ENCODE peak calls at places on chromosome 11, in seven cellular contexts. One of them, this sample, is unnamed.

GRCh38 chr11:102685311-102685710 is 20.3 kb downstream of the MMP27 start:
- DNase-seq in neural progenitor cell: no peak
- DNase-seq in HFF-Myc: no peak
- DNase-seq in fibroblast of lung: peak; percentile 23
- DNase-seq in WTC11: no peak
- DNase-seq in lower lobe of right lung: no peak
- DNase-seq in right lobe of liver: no peak
- DNase-seq in this sample: no peak

GRCh38 chr11:67277231-67277961 is 11.1 kb downstream of the GRK2 start:
- DNase-seq in right lobe of liver: peak; percentile 83
- DNase-seq in lower lobe of right lung: peak; percentile 97
- DNase-seq in WTC11: peak; percentile 83
- DNase-seq in fibroblast of lung: peak; percentile 58
- DNase-seq in HFF-Myc: peak; percentile 52
- DNase-seq in neural progenitor cell: peak; percentile 70
- DNase-seq in this sample: peak; percentile 85

GRCh38 chr11:134488913-134489312 is 76.9 kb upstream of the B3GAT1 start:
- DNase-seq in WTC11: no peak
- DNase-seq in fibroblast of lung: no peak
- DNase-seq in HFF-Myc: no peak
- DNase-seq in lower lobe of right lung: no peak
- DNase-seq in right lobe of liver: no peak
- DNase-seq in neural progenitor cell: no peak
- DNase-seq in this sample: no peak

GRCh38 chr11:1618231-1618630 is 3.7 kb downstream of the KRTAP5-4 start:
- DNase-seq in neural progenitor cell: no peak
- DNase-seq in WTC11: no peak
- DNase-seq in lower lobe of right lung: no peak
- DNase-seq in right lobe of liver: no peak
- DNase-seq in fibroblast of lung: no peak
- DNase-seq in HFF-Myc: no peak
- DNase-seq in this sample: no peak

GRCh38 chr11:66844496-66845142 is 1.4 kb downstream of the RCE1 start:
- DNase-seq in neural progenitor cell: no peak
- DNase-seq in right lobe of liver: peak; percentile 53
- DNase-seq in lower lobe of right lung: peak; percentile 47
- DNase-seq in HFF-Myc: no peak
- DNase-seq in fibroblast of lung: no peak
- DNase-seq in WTC11: no peak
- DNase-seq in this sample: no peak

GRCh38 chr11:67111261-67111660 is 7.8 kb upstream of the KDM2A start:
- DNase-seq in neural progenitor cell: no peak
- DNase-seq in HFF-Myc: no peak
- DNase-seq in right lobe of liver: no peak
- DNase-seq in fibroblast of lung: no peak
- DNase-seq in lower lobe of right lung: no peak
- DNase-seq in WTC11: no peak
- DNase-seq in this sample: no peak

GRCh38 chr11:126561327-126561893 is 205.9 kb downstream of the ST3GAL4 start:
- DNase-seq in HFF-Myc: peak; percentile 42
- DNase-seq in right lobe of liver: no peak
- DNase-seq in fibroblast of lung: peak; percentile 61
- DNase-seq in lower lobe of right lung: no peak
- DNase-seq in neural progenitor cell: peak; percentile 92
- DNase-seq in WTC11: peak; percentile 80
- DNase-seq in this sample: no peak

GRCh38 chr11:74171630-74172465 is 759 bp downstream of the PPME1 start:
- DNase-seq in fibroblast of lung: no peak
- DNase-seq in neural progenitor cell: no peak
- DNase-seq in HFF-Myc: no peak
- DNase-seq in lower lobe of right lung: no peak
- DNase-seq in right lobe of liver: no peak
- DNase-seq in WTC11: no peak
- DNase-seq in this sample: no peak

GRCh38 chr11:66870131-66870530 is 13.3 kb downstream of the LRFN4 start:
- DNase-seq in neural progenitor cell: no peak
- DNase-seq in right lobe of liver: no peak
- DNase-seq in HFF-Myc: no peak
- DNase-seq in fibroblast of lung: no peak
- DNase-seq in WTC11: no peak
- DNase-seq in lower lobe of right lung: no peak
- DNase-seq in this sample: no peak

GRCh38 chr11:14386895-14387480 is 28.0 kb upstream of the RRAS2 start:
- DNase-seq in WTC11: peak; percentile 53
- DNase-seq in fibroblast of lung: peak; percentile 84
- DNase-seq in neural progenitor cell: peak; percentile 91
- DNase-seq in lower lobe of right lung: no peak
- DNase-seq in right lobe of liver: no peak
- DNase-seq in HFF-Myc: peak; percentile 40
- DNase-seq in this sample: no peak

GRCh38 chr11:36149538-36150242 is 139.5 kb downstream of the COMMD9 start:
- DNase-seq in lower lobe of right lung: peak; percentile 43
- DNase-seq in right lobe of liver: no peak
- DNase-seq in WTC11: peak; percentile 34
- DNase-seq in neural progenitor cell: peak; percentile 42
- DNase-seq in HFF-Myc: peak; percentile 99
- DNase-seq in fibroblast of lung: peak; percentile 99
- DNase-seq in this sample: no peak

GRCh38 chr11:45931739-45932138 is 9.3 kb downstream of the LARGE2 start:
- DNase-seq in HFF-Myc: no peak
- DNase-seq in right lobe of liver: no peak
- DNase-seq in lower lobe of right lung: no peak
- DNase-seq in WTC11: no peak
- DNase-seq in neural progenitor cell: no peak
- DNase-seq in fibroblast of lung: no peak
- DNase-seq in this sample: no peak

GRCh38 chr11:45930951-45931563 is 8.6 kb downstream of the LARGE2 start:
- DNase-seq in neural progenitor cell: no peak
- DNase-seq in lower lobe of right lung: no peak
- DNase-seq in HFF-Myc: no peak
- DNase-seq in WTC11: no peak
- DNase-seq in fibroblast of lung: no peak
- DNase-seq in right lobe of liver: no peak
- DNase-seq in this sample: no peak

GRCh38 chr11:45928535-45929215 is 6.2 kb downstream of the LARGE2 start:
- DNase-seq in lower lobe of right lung: no peak
- DNase-seq in neural progenitor cell: no peak
- DNase-seq in WTC11: no peak
- DNase-seq in right lobe of liver: peak; percentile 41
- DNase-seq in fibroblast of lung: no peak
- DNase-seq in HFF-Myc: no peak
- DNase-seq in this sample: no peak

GRCh38 chr11:45929486-45930030 is 7.1 kb downstream of the LARGE2 start:
- DNase-seq in HFF-Myc: no peak
- DNase-seq in lower lobe of right lung: no peak
- DNase-seq in WTC11: no peak
- DNase-seq in fibroblast of lung: no peak
- DNase-seq in neural progenitor cell: no peak
- DNase-seq in right lobe of liver: no peak
- DNase-seq in this sample: no peak

GRCh38 chr11:45930031-45930794 is 7.8 kb downstream of the LARGE2 start:
- DNase-seq in HFF-Myc: no peak
- DNase-seq in lower lobe of right lung: peak; percentile 74
- DNase-seq in fibroblast of lung: no peak
- DNase-seq in right lobe of liver: no peak
- DNase-seq in neural progenitor cell: no peak
- DNase-seq in WTC11: no peak
- DNase-seq in this sample: peak; percentile 86
- TF ChIP-seq CTCF in HFF-Myc: no peak
- TF ChIP-seq CTCF in lower lobe of right lung: no peak
- TF ChIP-seq CTCF in fibroblast of lung: no peak
- TF ChIP-seq CTCF in right lobe of liver: no peak
- TF ChIP-seq CTCF in neural progenitor cell: no peak
- TF ChIP-seq CTCF in WTC11: no peak
- TF ChIP-seq CTCF in this sample: no peak

DNA sequence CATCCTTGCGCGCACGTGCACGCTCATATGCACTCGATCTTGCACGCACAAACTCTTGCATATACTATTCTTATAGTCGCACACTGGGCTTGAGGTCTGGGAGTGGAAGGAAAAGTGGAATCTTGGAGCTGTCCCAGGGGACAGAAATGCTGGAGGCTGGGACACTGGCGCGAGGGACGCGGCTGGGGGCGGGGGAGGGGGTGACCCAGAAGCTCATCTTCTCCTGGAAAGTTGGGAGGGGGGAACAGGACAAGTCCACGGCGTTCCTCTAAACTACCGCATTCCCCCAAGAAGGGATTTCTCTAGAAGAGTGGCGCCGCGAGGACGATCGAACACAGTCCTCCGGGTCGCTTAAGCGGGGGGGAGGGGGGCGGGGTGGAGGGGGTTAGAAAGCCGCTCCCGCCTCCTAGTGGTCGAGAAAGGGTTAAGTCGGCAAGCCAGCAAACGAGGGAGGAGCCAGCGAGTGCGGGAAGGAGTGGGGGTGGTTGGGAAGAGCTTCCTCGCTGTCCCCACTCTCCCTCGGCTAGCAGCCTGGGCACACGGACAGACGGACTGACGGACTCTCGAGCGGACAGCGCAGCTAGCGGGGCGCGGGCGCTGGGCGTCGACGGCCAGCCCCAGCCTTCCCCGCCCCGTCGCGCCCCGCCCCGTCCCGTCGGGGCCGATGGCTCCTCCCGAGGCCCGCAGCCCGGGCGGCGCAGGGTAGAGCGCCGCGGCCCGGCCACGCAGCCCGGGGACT is at the start of gene RTN4RL2:
- DNase-seq in lower lobe of right lung: peak; percentile 61
- DNase-seq in fibroblast of lung: peak; percentile 34
- DNase-seq in right lobe of liver: peak; percentile 80
- DNase-seq in HFF-Myc: no peak
- DNase-seq in neural progenitor cell: peak; percentile 91
- DNase-seq in WTC11: peak; percentile 81
- DNase-seq in this sample: no peak
- TF ChIP-seq CTCF in lower lobe of right lung: peak; percentile 12
- TF ChIP-seq CTCF in fibroblast of lung: peak; percentile 37
- TF ChIP-seq CTCF in right lobe of liver: peak; percentile 13
- TF ChIP-seq CTCF in HFF-Myc: peak; percentile 24
- TF ChIP-seq CTCF in neural progenitor cell: peak; percentile 59
- TF ChIP-seq CTCF in WTC11: peak; percentile 58
- TF ChIP-seq CTCF in this sample: peak; percentile 51

DNA sequence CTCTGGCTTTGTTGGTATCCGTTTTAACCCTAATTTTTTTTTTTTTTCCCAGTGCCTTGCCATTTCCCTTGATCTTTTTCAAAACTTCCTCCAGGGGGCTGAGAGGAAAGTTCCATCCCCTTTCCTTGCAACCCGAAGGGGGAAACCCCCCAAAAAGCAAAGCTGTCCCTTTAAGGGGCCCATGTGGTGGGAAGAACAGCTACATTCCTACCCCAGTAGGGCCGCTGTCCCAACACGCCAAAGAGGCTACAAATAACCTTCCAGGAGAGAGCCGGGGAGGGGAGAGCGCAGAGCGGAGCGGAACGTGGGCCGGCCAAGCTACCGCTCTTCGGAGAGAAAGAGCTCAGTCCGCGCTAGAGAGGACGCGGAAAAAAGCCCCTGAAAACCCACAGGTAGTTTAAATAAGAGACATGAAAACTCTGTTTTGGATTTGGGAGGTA is 1.7 kb downstream of the LRP4 start:
- DNase-seq in HFF-Myc: peak; percentile 71
- DNase-seq in neural progenitor cell: peak; percentile 85
- DNase-seq in fibroblast of lung: peak; percentile 76
- DNase-seq in lower lobe of right lung: no peak
- DNase-seq in WTC11: peak; percentile 70
- DNase-seq in right lobe of liver: no peak
- DNase-seq in this sample: no peak
- TF ChIP-seq CTCF in HFF-Myc: peak; percentile 45
- TF ChIP-seq CTCF in neural progenitor cell: peak; percentile 44
- TF ChIP-seq CTCF in fibroblast of lung: peak; percentile 40
- TF ChIP-seq CTCF in lower lobe of right lung: no peak
- TF ChIP-seq CTCF in WTC11: no peak
- TF ChIP-seq CTCF in right lobe of liver: no peak
- TF ChIP-seq CTCF in this sample: no peak

DNA sequence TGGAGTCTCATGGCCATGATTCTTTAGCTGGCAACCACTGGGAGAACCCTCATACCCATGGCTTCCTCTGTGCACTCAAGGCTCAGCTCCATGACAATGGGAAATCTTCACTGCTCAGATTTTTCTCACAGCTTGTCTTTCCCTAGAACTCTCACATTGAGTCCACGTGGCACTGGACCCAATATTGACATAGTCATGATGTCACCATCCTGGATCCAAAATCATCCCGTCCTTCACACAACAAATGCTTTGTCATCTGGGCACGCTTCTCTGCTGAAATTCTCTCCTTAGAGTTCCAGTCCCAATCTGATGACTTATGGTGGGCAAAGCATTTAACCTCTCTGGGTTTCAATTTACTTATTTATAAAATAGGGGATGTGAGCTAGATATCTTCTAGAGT is 37.7 kb upstream of the CD44 start:
- DNase-seq in fibroblast of lung: no peak
- DNase-seq in right lobe of liver: no peak
- DNase-seq in lower lobe of right lung: no peak
- DNase-seq in HFF-Myc: no peak
- DNase-seq in WTC11: no peak
- DNase-seq in neural progenitor cell: no peak
- DNase-seq in this sample: no peak
- TF ChIP-seq CTCF in fibroblast of lung: no peak
- TF ChIP-seq CTCF in right lobe of liver: no peak
- TF ChIP-seq CTCF in lower lobe of right lung: no peak
- TF ChIP-seq CTCF in HFF-Myc: no peak
- TF ChIP-seq CTCF in WTC11: no peak
- TF ChIP-seq CTCF in neural progenitor cell: no peak
- TF ChIP-seq CTCF in this sample: no peak

GRCh38 chr11:112632866-112633505 is 328.2 kb upstream of the NCAM1 start:
- DNase-seq in right lobe of liver: no peak
- DNase-seq in neural progenitor cell: no peak
- DNase-seq in lower lobe of right lung: no peak
- DNase-seq in fibroblast of lung: peak; percentile 46
- DNase-seq in WTC11: no peak
- DNase-seq in HFF-Myc: no peak
- DNase-seq in this sample: no peak

GRCh38 chr11:112637046-112637445 is 324.2 kb upstream of the NCAM1 start:
- DNase-seq in WTC11: no peak
- DNase-seq in neural progenitor cell: no peak
- DNase-seq in lower lobe of right lung: no peak
- DNase-seq in right lobe of liver: no peak
- DNase-seq in fibroblast of lung: no peak
- DNase-seq in HFF-Myc: no peak
- DNase-seq in this sample: no peak

GRCh38 chr11:112635338-112635737 is 325.9 kb upstream of the NCAM1 start:
- DNase-seq in right lobe of liver: no peak
- DNase-seq in WTC11: no peak
- DNase-seq in HFF-Myc: no peak
- DNase-seq in fibroblast of lung: no peak
- DNase-seq in lower lobe of right lung: no peak
- DNase-seq in neural progenitor cell: no peak
- DNase-seq in this sample: no peak

GRCh38 chr11:112631333-112631732 is 329.9 kb upstream of the NCAM1 start:
- DNase-seq in fibroblast of lung: no peak
- DNase-seq in right lobe of liver: no peak
- DNase-seq in neural progenitor cell: no peak
- DNase-seq in lower lobe of right lung: no peak
- DNase-seq in WTC11: no peak
- DNase-seq in HFF-Myc: no peak
- DNase-seq in this sample: no peak

DNA sequence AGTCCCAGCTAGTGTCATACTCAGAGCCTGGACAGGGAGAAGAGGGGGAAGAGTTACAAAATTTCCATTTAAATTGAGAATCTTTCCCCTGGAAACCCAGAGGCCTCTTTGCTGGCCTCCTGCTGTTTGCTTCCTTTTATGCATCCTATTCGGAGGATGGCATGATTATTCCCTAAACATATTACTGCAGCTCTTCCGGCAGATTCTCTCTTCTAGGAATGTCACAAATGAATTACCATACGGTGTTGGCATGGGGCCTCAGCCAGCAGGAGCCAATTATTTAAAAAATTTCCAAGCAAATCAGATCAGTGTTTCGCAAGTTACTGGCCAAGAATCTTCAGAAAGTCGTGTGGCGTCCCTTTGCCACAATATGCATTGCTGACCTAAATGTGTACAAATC is 326.7 kb upstream of the NCAM1 start:
- DNase-seq in fibroblast of lung: no peak
- DNase-seq in neural progenitor cell: no peak
- DNase-seq in lower lobe of right lung: no peak
- DNase-seq in right lobe of liver: no peak
- DNase-seq in HFF-Myc: no peak
- DNase-seq in WTC11: no peak
- DNase-seq in this sample: no peak
- TF ChIP-seq CTCF in fibroblast of lung: no peak
- TF ChIP-seq CTCF in neural progenitor cell: no peak
- TF ChIP-seq CTCF in lower lobe of right lung: no peak
- TF ChIP-seq CTCF in right lobe of liver: no peak
- TF ChIP-seq CTCF in HFF-Myc: no peak
- TF ChIP-seq CTCF in WTC11: no peak
- TF ChIP-seq CTCF in this sample: no peak

This sample was measured in GM12864.